ENCODE peak calls at places on chromosomes 13 and 19, in six cellular contexts. One of them, this sample, is unnamed.

GRCh38 chr13:78201411-78201810 is 282.8 kb upstream of the EDNRB start:
- DNase-seq in endothelial cell of umbilical vein: no peak
- DNase-seq in HCT116: no peak
- DNase-seq in prostate gland: no peak
- DNase-seq in suprapubic skin: no peak
- DNase-seq in SK-N-SH: no peak
- DNase-seq in this sample: no peak

GRCh38 chr13:106570354-106570822 is 2.5 kb upstream of the ARGLU1 start:
- DNase-seq in endothelial cell of umbilical vein: peak
- DNase-seq in HCT116: peak
- DNase-seq in prostate gland: peak
- DNase-seq in suprapubic skin: peak
- DNase-seq in SK-N-SH: peak
- DNase-seq in this sample: peak

GRCh38 chr19:36775768-36776167 is 3.2 kb upstream of the ZNF850 start:
- DNase-seq in endothelial cell of umbilical vein: peak
- DNase-seq in HCT116: no peak
- DNase-seq in prostate gland: no peak
- DNase-seq in suprapubic skin: no peak
- DNase-seq in SK-N-SH: no peak
- DNase-seq in this sample: no peak

GRCh38 chr13:23956106-23956505 is 58.8 kb upstream of the C1QTNF9B start:
- DNase-seq in endothelial cell of umbilical vein: no peak
- DNase-seq in HCT116: peak
- DNase-seq in prostate gland: no peak
- DNase-seq in suprapubic skin: no peak
- DNase-seq in SK-N-SH: no peak
- DNase-seq in this sample: no peak

GRCh38 chr19:15439821-15440641 is 9.7 kb downstream of the WIZ start:
- DNase-seq in endothelial cell of umbilical vein: no peak
- DNase-seq in HCT116: no peak
- DNase-seq in prostate gland: no peak
- DNase-seq in suprapubic skin: peak
- DNase-seq in SK-N-SH: no peak
- DNase-seq in this sample: peak

GRCh38 chr13:83274679-83275078 is 607.6 kb downstream of the SLITRK1 start:
- DNase-seq in endothelial cell of umbilical vein: no peak
- DNase-seq in HCT116: no peak
- DNase-seq in prostate gland: no peak
- DNase-seq in suprapubic skin: no peak
- DNase-seq in SK-N-SH: no peak
- DNase-seq in this sample: no peak

GRCh38 chr13:114099191-114099590 is 33.2 kb downstream of the RASA3 start:
- DNase-seq in endothelial cell of umbilical vein: no peak
- DNase-seq in HCT116: peak
- DNase-seq in prostate gland: peak
- DNase-seq in suprapubic skin: peak
- DNase-seq in SK-N-SH: peak
- DNase-seq in this sample: peak

GRCh38 chr13:97539651-97540230 is 105.8 kb downstream of the RAP2A start:
- DNase-seq in endothelial cell of umbilical vein: peak
- DNase-seq in HCT116: no peak
- DNase-seq in prostate gland: no peak
- DNase-seq in suprapubic skin: no peak
- DNase-seq in SK-N-SH: no peak
- DNase-seq in this sample: no peak

GRCh38 chr13:26971990-26972888 is 199.4 kb downstream of the USP12 start:
- DNase-seq in endothelial cell of umbilical vein: no peak
- DNase-seq in HCT116: peak
- DNase-seq in prostate gland: no peak
- DNase-seq in suprapubic skin: no peak
- DNase-seq in SK-N-SH: no peak
- DNase-seq in this sample: no peak

GRCh38 chr19:55526216-55527196 is 10.4 kb downstream of the SBK2 start:
- DNase-seq in endothelial cell of umbilical vein: peak
- DNase-seq in HCT116: no peak
- DNase-seq in prostate gland: peak
- DNase-seq in suprapubic skin: no peak
- DNase-seq in SK-N-SH: peak
- DNase-seq in this sample: no peak

GRCh38 chr13:20400774-20401173 is 124.9 kb downstream of the CRYL1 start:
- DNase-seq in endothelial cell of umbilical vein: no peak
- DNase-seq in HCT116: no peak
- DNase-seq in prostate gland: no peak
- DNase-seq in suprapubic skin: no peak
- DNase-seq in SK-N-SH: no peak
- DNase-seq in this sample: no peak

GRCh38 chr19:6524326-6524725 is 6.5 kb upstream of the TNFSF9 start:
- DNase-seq in endothelial cell of umbilical vein: peak
- DNase-seq in HCT116: no peak
- DNase-seq in prostate gland: no peak
- DNase-seq in suprapubic skin: no peak
- DNase-seq in SK-N-SH: no peak
- DNase-seq in this sample: no peak

GRCh38 chr13:65841156-65841555 is 1389.0 kb downstream of the PCDH9 start:
- DNase-seq in endothelial cell of umbilical vein: no peak
- DNase-seq in HCT116: no peak
- DNase-seq in prostate gland: no peak
- DNase-seq in suprapubic skin: no peak
- DNase-seq in SK-N-SH: no peak
- DNase-seq in this sample: no peak

GRCh38 chr19:58336216-58336615 is 9.4 kb downstream of the ZSCAN22 start:
- DNase-seq in endothelial cell of umbilical vein: no peak
- DNase-seq in HCT116: no peak
- DNase-seq in prostate gland: no peak
- DNase-seq in suprapubic skin: no peak
- DNase-seq in SK-N-SH: no peak
- DNase-seq in this sample: no peak

GRCh38 chr13:109012115-109012514 is 382.7 kb downstream of the MYO16 start:
- DNase-seq in endothelial cell of umbilical vein: no peak
- DNase-seq in HCT116: no peak
- DNase-seq in prostate gland: no peak
- DNase-seq in suprapubic skin: no peak
- DNase-seq in SK-N-SH: no peak
- DNase-seq in this sample: no peak
- TF ChIP-seq POLR2AphosphoS5 in endothelial cell of umbilical vein: no peak
- TF ChIP-seq POLR2AphosphoS5 in HCT116: no peak
- TF ChIP-seq POLR2AphosphoS5 in prostate gland: no peak
- TF ChIP-seq POLR2AphosphoS5 in suprapubic skin: no peak
- TF ChIP-seq POLR2AphosphoS5 in SK-N-SH: no peak
- TF ChIP-seq POLR2AphosphoS5 in this sample: no peak

GRCh38 chr13:85142351-85142750 is 656.9 kb downstream of the SLITRK6 start:
- DNase-seq in endothelial cell of umbilical vein: no peak
- DNase-seq in HCT116: no peak
- DNase-seq in prostate gland: no peak
- DNase-seq in suprapubic skin: no peak
- DNase-seq in SK-N-SH: no peak
- DNase-seq in this sample: no peak
- TF ChIP-seq POLR2AphosphoS5 in endothelial cell of umbilical vein: no peak
- TF ChIP-seq POLR2AphosphoS5 in HCT116: no peak
- TF ChIP-seq POLR2AphosphoS5 in prostate gland: no peak
- TF ChIP-seq POLR2AphosphoS5 in suprapubic skin: no peak
- TF ChIP-seq POLR2AphosphoS5 in SK-N-SH: no peak
- TF ChIP-seq POLR2AphosphoS5 in this sample: no peak

GRCh38 chr13:102845630-102846260 is at the start of gene ERCC5:
- DNase-seq in endothelial cell of umbilical vein: peak
- DNase-seq in HCT116: peak
- DNase-seq in prostate gland: peak
- DNase-seq in suprapubic skin: peak
- DNase-seq in SK-N-SH: peak
- DNase-seq in this sample: peak

GRCh38 chr13:102846261-102847015 is 606 bp downstream of the ERCC5 start:
- DNase-seq in endothelial cell of umbilical vein: peak
- DNase-seq in HCT116: peak
- DNase-seq in prostate gland: peak
- DNase-seq in suprapubic skin: peak
- DNase-seq in SK-N-SH: peak
- DNase-seq in this sample: peak

GRCh38 chr13:102845289-102845629 is 573 bp upstream of the ERCC5 start:
- DNase-seq in endothelial cell of umbilical vein: no peak
- DNase-seq in HCT116: no peak
- DNase-seq in prostate gland: no peak
- DNase-seq in suprapubic skin: no peak
- DNase-seq in SK-N-SH: no peak
- DNase-seq in this sample: no peak

GRCh38 chr13:102848956-102849355 is 3.1 kb downstream of the ERCC5 start:
- DNase-seq in endothelial cell of umbilical vein: no peak
- DNase-seq in HCT116: no peak
- DNase-seq in prostate gland: no peak
- DNase-seq in suprapubic skin: no peak
- DNase-seq in SK-N-SH: no peak
- DNase-seq in this sample: no peak

GRCh38 chr13:102847272-102848234 is 1.7 kb downstream of the ERCC5 start:
- DNase-seq in endothelial cell of umbilical vein: peak
- DNase-seq in HCT116: peak
- DNase-seq in prostate gland: no peak
- DNase-seq in suprapubic skin: no peak
- DNase-seq in SK-N-SH: peak
- DNase-seq in this sample: no peak
- TF ChIP-seq POLR2AphosphoS5 in endothelial cell of umbilical vein: no peak
- TF ChIP-seq POLR2AphosphoS5 in HCT116: no peak
- TF ChIP-seq POLR2AphosphoS5 in prostate gland: no peak
- TF ChIP-seq POLR2AphosphoS5 in suprapubic skin: no peak
- TF ChIP-seq POLR2AphosphoS5 in SK-N-SH: no peak
- TF ChIP-seq POLR2AphosphoS5 in this sample: no peak

GRCh38 chr19:48499352-48500090 is 12.1 kb downstream of the LMTK3 start:
- DNase-seq in endothelial cell of umbilical vein: no peak
- DNase-seq in HCT116: no peak
- DNase-seq in prostate gland: no peak
- DNase-seq in suprapubic skin: no peak
- DNase-seq in SK-N-SH: no peak
- DNase-seq in this sample: no peak

GRCh38 chr19:48500830-48501445 is 10.7 kb downstream of the LMTK3 start:
- DNase-seq in endothelial cell of umbilical vein: no peak
- DNase-seq in HCT116: no peak
- DNase-seq in prostate gland: no peak
- DNase-seq in suprapubic skin: no peak
- DNase-seq in SK-N-SH: peak
- DNase-seq in this sample: no peak

GRCh38 chr19:48501446-48501960 is 10.1 kb downstream of the LMTK3 start:
- DNase-seq in endothelial cell of umbilical vein: no peak
- DNase-seq in HCT116: no peak
- DNase-seq in prostate gland: peak
- DNase-seq in suprapubic skin: no peak
- DNase-seq in SK-N-SH: no peak
- DNase-seq in this sample: no peak

GRCh38 chr19:48502720-48503018 is 9.0 kb downstream of the LMTK3 start:
- DNase-seq in endothelial cell of umbilical vein: no peak
- DNase-seq in HCT116: no peak
- DNase-seq in prostate gland: no peak
- DNase-seq in suprapubic skin: no peak
- DNase-seq in SK-N-SH: no peak
- DNase-seq in this sample: no peak

DNA sequence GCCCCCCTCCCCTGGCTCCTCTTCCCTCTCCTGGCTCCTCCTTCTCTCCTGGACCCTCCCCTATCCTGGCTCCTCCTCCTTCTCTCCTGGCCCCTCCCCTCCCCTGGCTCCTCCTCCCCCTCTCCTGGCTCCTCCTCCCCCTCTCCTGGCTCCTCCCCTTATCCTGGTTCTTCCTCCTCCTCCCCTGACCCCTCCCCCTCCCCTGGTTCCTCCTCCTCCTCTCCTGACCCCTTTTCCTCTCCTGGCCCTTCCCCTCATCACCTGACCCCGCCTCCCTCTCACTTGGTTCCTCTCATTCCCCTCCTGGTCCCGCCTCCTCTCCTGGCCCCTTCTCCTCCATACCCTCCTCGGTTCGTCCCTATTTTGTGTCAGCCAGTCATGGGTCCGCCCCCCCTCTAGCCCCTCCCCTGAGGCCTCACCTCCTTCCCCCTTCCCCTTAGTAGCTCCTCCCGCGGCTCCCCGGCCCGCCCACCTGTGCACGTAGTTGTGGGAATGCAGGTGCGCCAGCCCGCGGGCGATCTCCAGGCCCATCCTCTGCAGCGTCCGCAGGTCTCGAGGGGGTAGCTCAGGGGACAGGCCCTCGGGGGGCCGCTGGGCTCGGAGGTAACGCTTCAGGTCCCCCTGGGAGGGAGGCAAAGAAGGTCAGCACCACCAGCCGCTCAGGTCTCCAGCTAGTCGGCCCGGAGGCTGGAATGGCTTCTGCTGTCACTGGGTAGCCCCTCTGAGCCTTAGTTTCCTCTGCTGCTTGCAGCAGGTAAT is 9.5 kb downstream of the LMTK3 start:
- DNase-seq in endothelial cell of umbilical vein: no peak
- DNase-seq in HCT116: peak
- DNase-seq in prostate gland: peak
- DNase-seq in suprapubic skin: peak
- DNase-seq in SK-N-SH: peak
- DNase-seq in this sample: no peak
- TF ChIP-seq POLR2AphosphoS5 in endothelial cell of umbilical vein: no peak
- TF ChIP-seq POLR2AphosphoS5 in HCT116: peak
- TF ChIP-seq POLR2AphosphoS5 in prostate gland: peak
- TF ChIP-seq POLR2AphosphoS5 in suprapubic skin: no peak
- TF ChIP-seq POLR2AphosphoS5 in SK-N-SH: no peak
- TF ChIP-seq POLR2AphosphoS5 in this sample: no peak

GRCh38 chr19:38701455-38702063 is 42.7 kb downstream of the CAPN12 start:
- DNase-seq in endothelial cell of umbilical vein: no peak
- DNase-seq in HCT116: no peak
- DNase-seq in prostate gland: no peak
- DNase-seq in suprapubic skin: no peak
- DNase-seq in SK-N-SH: no peak
- DNase-seq in this sample: no peak

GRCh38 chr19:38699647-38700349 is 44.5 kb downstream of the CAPN12 start:
- DNase-seq in endothelial cell of umbilical vein: peak
- DNase-seq in HCT116: no peak
- DNase-seq in prostate gland: no peak
- DNase-seq in suprapubic skin: no peak
- DNase-seq in SK-N-SH: no peak
- DNase-seq in this sample: no peak

GRCh38 chr19:38702278-38702677 is 42.0 kb downstream of the CAPN12 start:
- DNase-seq in endothelial cell of umbilical vein: no peak
- DNase-seq in HCT116: no peak
- DNase-seq in prostate gland: no peak
- DNase-seq in suprapubic skin: no peak
- DNase-seq in SK-N-SH: no peak
- DNase-seq in this sample: no peak

GRCh38 chr19:38700350-38700932 is 43.8 kb downstream of the CAPN12 start:
- DNase-seq in endothelial cell of umbilical vein: no peak
- DNase-seq in HCT116: no peak
- DNase-seq in prostate gland: no peak
- DNase-seq in suprapubic skin: no peak
- DNase-seq in SK-N-SH: no peak
- DNase-seq in this sample: no peak

GRCh38 chr19:38700933-38701454 is 43.3 kb downstream of the CAPN12 start:
- DNase-seq in endothelial cell of umbilical vein: no peak
- DNase-seq in HCT116: no peak
- DNase-seq in prostate gland: no peak
- DNase-seq in suprapubic skin: no peak
- DNase-seq in SK-N-SH: no peak
- DNase-seq in this sample: no peak
- TF ChIP-seq POLR2AphosphoS5 in endothelial cell of umbilical vein: no peak
- TF ChIP-seq POLR2AphosphoS5 in HCT116: no peak
- TF ChIP-seq POLR2AphosphoS5 in prostate gland: no peak
- TF ChIP-seq POLR2AphosphoS5 in suprapubic skin: no peak
- TF ChIP-seq POLR2AphosphoS5 in SK-N-SH: no peak
- TF ChIP-seq POLR2AphosphoS5 in this sample: no peak

This sample was measured in sigmoid colon.